ENCODE peak calls at places on chromosomes 11 and 22, in seven cellular contexts. J is H9, D is IMR-90, X is mesenchymal stem cell, P is mesendoderm, T is trophoblast cell, Y is H1. A is an unnamed sample.
A peak's percentile ranks its signal among the peaks of the same experiment; 100 is the strongest.

GRCh38 chr11:102930451-102930850 is 25.1 kb downstream of the MMP13 start:
- DNase-seq in X (no peak), P (no peak), T (no peak), Y (no peak), J (no peak), D (no peak), A (no peak)

GRCh38 chr11:70842701-70843100 is 409.7 kb downstream of the SHANK2 start:
- DNase-seq in P (no peak), J (no peak), D (no peak), T (no peak), Y (no peak), X (no peak), A (no peak)

GRCh38 chr11:108734956-108735559 is 70.2 kb downstream of the DDX10 start:
- DNase-seq in X (peak; percentile 26), D (peak; percentile 19), J (no peak), P (peak; percentile 41), Y (no peak), T (peak; percentile 68), A (no peak)

GRCh38 chr11:99015634-99016454 is 4.9 kb upstream of the CNTN5 start:
- DNase-seq in T (peak; percentile 69), D (peak; percentile 51), P (peak; percentile 60), Y (no peak), X (peak; percentile 52), J (no peak), A (peak; percentile 42)

GRCh38 chr11:117610045-117610444 is 187.0 kb downstream of the DSCAML1 start:
- DNase-seq in J (no peak), D (peak; percentile 51), Y (no peak), P (no peak), T (no peak), X (no peak), A (no peak)

GRCh38 chr11:134069426-134069921 is 602 bp downstream of the JAM3 start:
- DNase-seq in J (no peak), D (peak; percentile 31), T (no peak), P (peak; percentile 64), X (peak; percentile 40), Y (no peak), A (no peak)

GRCh38 chr22:49971232-49972162 is 10.9 kb downstream of the PIM3 start:
- DNase-seq in X (no peak), T (peak; percentile 53), Y (peak; percentile 62), D (no peak), J (peak; percentile 47), P (no peak), A (no peak)

GRCh38 chr11:2580444-2581050 is 119.2 kb downstream of the KCNQ1OT1 start:
- DNase-seq in D (no peak), X (no peak), Y (peak; percentile 46), J (peak; percentile 19), P (no peak), T (no peak), A (no peak)

GRCh38 chr11:107705027-107705426 is 6.8 kb downstream of the SLN start:
- DNase-seq in P (no peak), Y (no peak), J (no peak), T (peak; percentile 62), D (peak; percentile 92), X (peak; percentile 90), A (no peak)

GRCh38 chr22:19598054-19598855 is 74.0 kb upstream of the CLDN5 start:
- DNase-seq in J (no peak), Y (no peak), X (no peak), T (no peak), D (no peak), P (no peak), A (no peak)

GRCh38 chr22:38953577-38954413 is 3.6 kb upstream of the APOBEC3A start:
- DNase-seq in D (no peak), X (peak; percentile 7), T (peak; percentile 50), J (no peak), P (no peak), Y (no peak), A (no peak)

GRCh38 chr11:107157809-107158187 is 139.5 kb upstream of the GUCY1A2 start:
- DNase-seq in P (peak; percentile 17), T (no peak), D (no peak), Y (no peak), X (peak; percentile 56), J (no peak), A (no peak)

GRCh38 chr22:26406118-26406517 is 22.9 kb upstream of the ASPHD2 start:
- DNase-seq in X (no peak), D (peak; percentile 66), J (no peak), P (peak; percentile 36), T (no peak), Y (no peak), A (no peak)

GRCh38 chr11:19079643-19080440 is 19.3 kb upstream of the MRGPRX2 start:
- DNase-seq in T (peak; percentile 63), P (peak; percentile 61), X (peak; percentile 91), Y (no peak), D (peak; percentile 68), J (no peak), A (no peak)

GRCh38 chr11:87063982-87064381 is 26.2 kb downstream of the TMEM135 start:
- DNase-seq in D (peak; percentile 19), Y (no peak), J (no peak), X (peak; percentile 16), T (peak; percentile 86), P (no peak), A (no peak)

GRCh38 chr11:86183694-86184093 is 60.9 kb upstream of the EED start:
- DNase-seq in P (no peak), X (peak; percentile 81), T (no peak), Y (no peak), J (no peak), D (peak; percentile 76), A (no peak)

GRCh38 chr11:83865636-83866461 is 579.7 kb upstream of the CCDC90B start:
- DNase-seq in Y (no peak), J (no peak), X (peak; percentile 89), T (no peak), D (peak; percentile 49), P (no peak), A (no peak)

GRCh38 chr11:66866420-66867010 is 9.7 kb downstream of the LRFN4 start:
- DNase-seq in T (no peak), X (no peak), P (no peak), Y (no peak), D (no peak), J (no peak), A (no peak)

GRCh38 chr11:36251716-36252307 is 37.4 kb downstream of the COMMD9 start:
- DNase-seq in X (no peak), P (peak; percentile 14), Y (no peak), D (no peak), T (no peak), J (no peak), A (no peak)

GRCh38 chr11:2804189-2804588 is 81.4 kb downstream of the CDKN1C start:
- DNase-seq in D (no peak), Y (peak; percentile 34), P (no peak), X (no peak), J (peak; percentile 10), T (no peak), A (no peak)

GRCh38 chr11:35281169-35281591 is 138.2 kb downstream of the SLC1A2 start:
- DNase-seq in X (no peak), T (no peak), P (no peak), D (no peak), J (no peak), Y (no peak), A (no peak)

GRCh38 chr11:2434506-2435255 is 9.6 kb downstream of the TRPM5 start:
- DNase-seq in X (no peak), P (no peak), T (no peak), Y (no peak), J (no peak), D (no peak), A (no peak)

DNA sequence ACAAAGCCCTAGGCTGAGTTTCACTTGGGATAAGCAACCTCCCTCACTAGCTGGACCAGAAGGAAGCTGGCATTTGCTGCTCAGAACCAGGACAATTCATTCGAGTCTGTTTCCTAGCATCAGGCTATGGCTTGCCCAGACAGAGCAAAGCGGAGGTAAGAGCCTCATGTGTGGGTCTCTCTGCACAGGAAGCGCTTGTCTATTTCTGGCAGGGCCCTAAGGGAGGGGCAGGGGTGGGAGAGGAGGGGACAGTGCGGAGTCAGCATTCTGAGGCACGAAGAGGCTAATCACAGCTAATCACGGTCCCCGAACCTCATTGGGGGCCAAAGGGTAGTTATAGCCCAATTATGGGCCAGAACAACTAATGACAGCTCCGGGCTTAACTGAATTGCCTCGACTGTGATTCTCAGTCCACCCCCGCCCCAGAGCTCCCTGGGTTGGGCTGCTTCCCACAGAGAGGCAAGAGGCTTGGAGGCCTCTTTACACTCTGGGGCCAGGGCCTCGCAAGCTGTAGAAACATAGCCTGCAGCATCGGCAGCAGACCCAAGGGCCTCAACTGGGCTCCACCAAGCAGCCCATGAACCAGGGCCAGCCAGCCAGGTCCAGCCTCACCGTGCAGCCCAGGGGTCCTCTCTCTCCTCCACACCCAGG is 72.7 kb upstream of the PRDM11 start:
- DNase-seq in D (no peak), Y (no peak), X (no peak), P (no peak), T (no peak), J (no peak), A (no peak)
- H3K18ac ChIP-seq in D (no peak overlapping the region), Y (no peak overlapping the region), X (peak overlapping the region; percentile 38), P (no peak overlapping the region), T (no peak overlapping the region), J (no peak overlapping the region), A (peak overlapping the region; percentile 88)

GRCh38 chr11:128465946-128466688 is 121.2 kb downstream of the ETS1 start:
- DNase-seq in X (no peak), Y (no peak), P (no peak), J (no peak), D (no peak), T (peak; percentile 31), A (no peak)

GRCh38 chr11:128467041-128467440 is 120.3 kb downstream of the ETS1 start:
- DNase-seq in T (no peak), X (no peak), Y (no peak), P (no peak), J (no peak), D (no peak), A (no peak)

GRCh38 chr11:128468106-128468505 is 119.3 kb downstream of the ETS1 start:
- DNase-seq in T (peak; percentile 20), Y (no peak), J (no peak), X (no peak), P (no peak), D (no peak), A (no peak)

GRCh38 chr11:128469220-128469619 is 118.1 kb downstream of the ETS1 start:
- DNase-seq in J (no peak), X (no peak), D (no peak), P (no peak), Y (no peak), T (no peak), A (no peak)

GRCh38 chr11:128467610-128468041 is 119.7 kb downstream of the ETS1 start:
- DNase-seq in X (peak; percentile 100), D (peak; percentile 100), J (no peak), T (peak; percentile 81), P (peak; percentile 86), Y (no peak), A (no peak)
- H3K18ac ChIP-seq in X (peak overlapping the region; percentile 25), D (peak overlapping the region; percentile 37), J (no peak overlapping the region), T (no peak overlapping the region), P (no peak overlapping the region), Y (no peak overlapping the region), A (no peak overlapping the region)

GRCh38 chr11:62179995-62180394 is 10.0 kb upstream of the SCGB1D1 start:
- DNase-seq in D (no peak), J (no peak), P (no peak), X (no peak), Y (no peak), T (no peak), A (no peak)
- H3K18ac ChIP-seq in D (no peak overlapping the region), J (no peak overlapping the region), P (no peak overlapping the region), X (no peak overlapping the region), Y (no peak overlapping the region), T (no peak overlapping the region), A (no peak overlapping the region)

DNA sequence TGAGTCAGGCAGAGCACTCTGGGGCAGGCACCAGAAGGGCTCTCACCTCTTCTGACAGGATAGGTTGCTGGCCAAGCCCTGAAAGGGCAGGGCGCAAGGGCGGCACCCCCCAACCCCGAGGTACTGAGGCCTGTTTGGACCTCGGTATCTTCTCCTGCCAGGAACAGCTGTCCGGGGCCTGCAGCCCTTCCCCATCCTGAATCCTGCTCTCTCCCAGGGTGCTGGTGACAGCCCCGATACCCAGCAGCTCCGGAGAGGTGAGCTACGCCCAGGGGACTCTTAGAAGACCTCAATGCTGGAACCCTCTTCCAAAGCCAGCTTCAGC is 79.1 kb downstream of the PHF21B start:
- DNase-seq in D (no peak), T (no peak), J (no peak), X (no peak), Y (no peak), P (no peak), A (no peak)
- H3K18ac ChIP-seq in D (no peak overlapping the region), T (no peak overlapping the region), J (no peak overlapping the region), X (no peak overlapping the region), Y (no peak overlapping the region), P (no peak overlapping the region), A (peak overlapping the region; percentile 81)